ENCODE peak calls at places on chromosomes 1 and 21, in six cellular contexts. X, R, P, K, B and U are unnamed samples.

GRCh38 chr1:89939693-89940438 is 55.0 kb upstream of the ZNF326 start:
- DNase-seq in X (no peak), R (no peak), P (no peak), K (no peak), B (no peak), U (no peak)

GRCh38 chr1:230754831-230755230 is 7.6 kb downstream of the CAPN9 start:
- DNase-seq in X (no peak), R (peak), P (no peak), K (no peak), B (no peak), U (no peak)

GRCh38 chr1:159562680-159563079 is 24.9 kb upstream of the APCS start:
- DNase-seq in X (no peak), R (no peak), P (no peak), K (no peak), B (no peak), U (no peak)

GRCh38 chr1:905811-906531 is 17.8 kb upstream of the SAMD11 start:
- DNase-seq in X (no peak), R (no peak), P (no peak), K (peak), B (no peak), U (no peak)

GRCh38 chr21:46065215-46065992 is 32.5 kb upstream of the COL6A2 start:
- DNase-seq in X (no peak), R (peak), P (no peak), K (peak), B (no peak), U (no peak)

GRCh38 chr1:226002667-226003501 is 3.7 kb upstream of the SDE2 start:
- DNase-seq in X (no peak), R (peak), P (no peak), K (peak), B (no peak), U (peak)

GRCh38 chr1:25253911-25254310 is 6.7 kb upstream of the RSRP1 start:
- DNase-seq in X (no peak), R (peak), P (no peak), K (no peak), B (no peak), U (no peak)

GRCh38 chr21:45747233-45747766 is 103.8 kb downstream of the PCBP3 start:
- DNase-seq in X (no peak), R (no peak), P (no peak), K (no peak), B (no peak), U (no peak)

GRCh38 chr21:23887709-23888303 is 1719.5 kb downstream of the MRPL39 start:
- DNase-seq in X (peak), R (no peak), P (no peak), K (no peak), B (no peak), U (no peak)

GRCh38 chr1:170200665-170201397 is 55.1 kb downstream of the NTMT2 start:
- DNase-seq in X (no peak), R (no peak), P (no peak), K (no peak), B (no peak), U (no peak)

GRCh38 chr1:118927421-118927820 is 60.7 kb downstream of the TBX15 start:
- DNase-seq in X (no peak), R (no peak), P (no peak), K (no peak), B (no peak), U (no peak)

GRCh38 chr1:229844675-229845074 is 218.6 kb downstream of the URB2 start:
- DNase-seq in X (no peak), R (no peak), P (no peak), K (no peak), B (no peak), U (no peak)

GRCh38 chr1:224223819-224224714 is 41.0 kb downstream of the DEGS1 start:
- DNase-seq in X (no peak), R (peak), P (no peak), K (no peak), B (peak), U (no peak)

GRCh38 chr21:33162436-33162921 is 67.3 kb upstream of the IFNAR2 start:
- DNase-seq in X (no peak), R (no peak), P (no peak), K (no peak), B (no peak), U (no peak)

GRCh38 chr1:75797273-75797588 is 549 bp downstream of the MSH4 start:
- DNase-seq in X (no peak), R (no peak), P (no peak), K (no peak), B (no peak), U (no peak)

GRCh38 chr1:1599030-1599916 is 662 bp downstream of the FNDC10 start:
- DNase-seq in X (peak), R (peak), P (no peak), K (no peak), B (no peak), U (peak)

GRCh38 chr1:16067127-16067768 is 6.2 kb downstream of the FAM131C start:
- DNase-seq in X (no peak), R (peak), P (no peak), K (no peak), B (no peak), U (no peak)

GRCh38 chr1:168945870-168946269 is 160.6 kb upstream of the ATP1B1 start:
- DNase-seq in X (no peak), R (no peak), P (no peak), K (peak), B (no peak), U (no peak)

GRCh38 chr21:42039470-42039901 is 29.3 kb upstream of the ZBTB21 start:
- DNase-seq in X (no peak), R (no peak), P (no peak), K (peak), B (peak), U (no peak)

GRCh38 chr1:112904071-112904830 is 51.7 kb downstream of the SLC16A1 start:
- DNase-seq in X (no peak), R (peak), P (no peak), K (no peak), B (peak), U (peak)

GRCh38 chr1:62103880-62104279 is 90.8 kb upstream of the L1TD1 start:
- DNase-seq in X (no peak), R (no peak), P (no peak), K (no peak), B (no peak), U (no peak)

GRCh38 chr1:924619-925323 is 1.0 kb downstream of the SAMD11 start:
- DNase-seq in X (no peak), R (no peak), P (no peak), K (no peak), B (no peak), U (no peak)

GRCh38 chr1:1318131-1318652 is 6.3 kb downstream of the INTS11 start:
- DNase-seq in X (no peak), R (peak), P (no peak), K (peak), B (peak), U (peak)

GRCh38 chr1:18913065-18913502 is 10.7 kb upstream of the ALDH4A1 start:
- DNase-seq in X (peak), R (peak), P (peak), K (peak), B (no peak), U (peak)

GRCh38 chr1:192654607-192655389 is 18.9 kb downstream of the RGS13 start:
- DNase-seq in X (no peak), R (no peak), P (no peak), K (no peak), B (no peak), U (peak)

GRCh38 chr1:239511865-239512264 is 125.5 kb downstream of the CHRM3 start:
- DNase-seq in X (no peak), R (no peak), P (no peak), K (no peak), B (no peak), U (no peak)

GRCh38 chr1:66505671-66506392 is 28.1 kb upstream of the SGIP1 start:
- DNase-seq in X (no peak), R (peak), P (no peak), K (no peak), B (no peak), U (no peak)

GRCh38 chr1:24847995-24848857 is 81.8 kb downstream of the RUNX3 start:
- DNase-seq in X (peak), R (peak), P (peak), K (peak), B (peak), U (peak)

GRCh38 chr1:218336353-218336752 is 8.8 kb upstream of the TGFB2 start:
- DNase-seq in X (no peak), R (no peak), P (no peak), K (no peak), B (no peak), U (no peak)

GRCh38 chr1:228542376-228542775 is 55.2 kb downstream of the RNF187 start:
- DNase-seq in X (no peak), R (no peak), P (no peak), K (no peak), B (no peak), U (no peak)

GRCh38 chr1:26351591-26352337 is 2.2 kb downstream of the CRYBG2 start:
- DNase-seq in X (no peak), R (peak), P (no peak), K (no peak), B (no peak), U (no peak)

GRCh38 chr21:42039911-42040351 is 29.8 kb upstream of the ZBTB21 start:
- DNase-seq in X (no peak), R (no peak), P (no peak), K (no peak), B (no peak), U (peak)

GRCh38 chr1:153677718-153678518 is 570 bp upstream of the NPR1 start:
- DNase-seq in X (peak), R (no peak), P (no peak), K (no peak), B (no peak), U (no peak)

GRCh38 chr1:176656257-176656995 is 193.5 kb downstream of the PAPPA2 start:
- DNase-seq in X (no peak), R (no peak), P (no peak), K (no peak), B (peak), U (peak)

GRCh38 chr1:205842177-205842576 is 7.8 kb downstream of the PM20D1 start:
- DNase-seq in X (no peak), R (no peak), P (no peak), K (no peak), B (no peak), U (no peak)

GRCh38 chr1:107750364-107750959 is 214.5 kb downstream of the VAV3 start:
- DNase-seq in X (peak), R (peak), P (no peak), K (peak), B (peak), U (peak)

GRCh38 chr1:183089025-183089639 is 65.9 kb downstream of the LAMC1 start:
- DNase-seq in X (no peak), R (no peak), P (no peak), K (no peak), B (no peak), U (no peak)

GRCh38 chr1:82485591-82486369 is 685.0 kb downstream of the ADGRL2 start:
- DNase-seq in X (no peak), R (peak), P (no peak), K (peak), B (no peak), U (no peak)